ENCODE peak calls at places on chromosome X, in seven cellular contexts. Y is NK-92 treated with Interleukin-12 subunit alpha and Interleukin-12 subunit beta, amount 100 ng/mL, for 24 hours; U is activated naive CD4-positive, alpha-beta T cell; I is substantia nigra; O is type B pancreatic cell; Q is stimulated activated CD4-positive, alpha-beta T cell treated with anti-CD3 and anti-CD28 coated beads, TNF-alpha, amount 100 ng/mL, for 48 hours; M is CD4-positive, CD25-positive, alpha-beta regulatory T cell. R is an unnamed sample.

GRCh38 chrX:67693928-67694327 is 150.1 kb downstream of the AR start:
- DNase-seq in Y (no peak), U (no peak), Q (no peak), O (no peak), M (no peak), I (no peak), R (no peak)

GRCh38 chrX:36035550-36035949 is 116.0 kb downstream of the CFAP47 start:
- DNase-seq in U (no peak), Y (no peak), Q (no peak), O (no peak), I (no peak), M (no peak), R (no peak)

GRCh38 chrX:48498374-48498809 is 10.4 kb upstream of the PORCN start:
- DNase-seq in O (no peak), M (no peak), U (no peak), I (no peak), Q (no peak), Y (no peak), R (no peak)

GRCh38 chrX:77003956-77004355 is 443.2 kb upstream of the FGF16 start:
- DNase-seq in U (no peak), M (peak), I (no peak), Q (peak), O (no peak), Y (no peak), R (no peak)

GRCh38 chrX:46929439-46930018 is 17.3 kb downstream of the JADE3 start:
- DNase-seq in Q (no peak), Y (no peak), I (no peak), U (no peak), M (no peak), O (no peak), R (no peak)

GRCh38 chrX:108186811-108187210 is 95.2 kb downstream of the ATG4A start:
- DNase-seq in U (no peak), I (no peak), M (no peak), Y (no peak), Q (no peak), O (no peak), R (no peak)

GRCh38 chrX:71166461-71166860 is 21.8 kb downstream of the NLGN3 start:
- DNase-seq in Y (no peak), O (no peak), Q (no peak), U (no peak), M (no peak), I (no peak), R (no peak)

GRCh38 chrX:134745636-134746378 is 87.5 kb upstream of the PLAC1 start:
- DNase-seq in I (no peak), Y (no peak), Q (no peak), M (no peak), O (no peak), U (no peak), R (no peak)

GRCh38 chrX:21132686-21133393 is 241.4 kb upstream of the CNKSR2 start:
- DNase-seq in M (no peak), U (no peak), Y (no peak), O (no peak), I (no peak), Q (no peak), R (no peak)

GRCh38 chrX:40151211-40152172 is 53.7 kb upstream of the BCOR start:
- DNase-seq in Y (no peak), O (no peak), Q (no peak), M (no peak), I (no peak), U (no peak), R (no peak)

GRCh38 chrX:19807414-19807813 is 80.0 kb downstream of the SH3KBP1 start:
- DNase-seq in O (no peak), M (no peak), I (no peak), U (no peak), Y (no peak), Q (no peak), R (no peak)

GRCh38 chrX:38672646-38673045 is 111.3 kb downstream of the TSPAN7 start:
- DNase-seq in U (no peak), I (no peak), M (no peak), Y (no peak), O (no peak), Q (no peak), R (no peak)

GRCh38 chrX:13223868-13224555 is 95.8 kb downstream of the ATXN3L start:
- DNase-seq in O (no peak), U (no peak), I (no peak), Q (no peak), Y (no peak), M (peak), R (no peak)

GRCh38 chrX:48831909-48832291 is 3.5 kb downstream of the PCSK1N start:
- DNase-seq in Y (no peak), U (no peak), M (no peak), O (no peak), Q (no peak), I (no peak), R (no peak)

GRCh38 chrX:72270316-72270866 is 6.7 kb downstream of the RPS4X start:
- DNase-seq in Q (no peak), Y (no peak), M (no peak), U (no peak), O (no peak), I (no peak), R (no peak)

GRCh38 chrX:84907324-84907946 is 96.2 kb upstream of the APOOL start:
- DNase-seq in Y (no peak), I (no peak), M (no peak), O (no peak), Q (no peak), U (no peak), R (no peak)

GRCh38 chrX:4809571-4809970 is 1096.1 kb upstream of the PRKX start:
- DNase-seq in Q (no peak), O (no peak), Y (no peak), M (no peak), I (no peak), U (no peak), R (no peak)

GRCh38 chrX:63855896-63856295 is 70.9 kb upstream of the ARHGEF9 start:
- DNase-seq in I (no peak), Q (no peak), O (no peak), M (no peak), Y (no peak), U (no peak), R (no peak)